ENCODE peak calls at places on chromosomes 2 and 18, in eight cellular contexts. Q is uterus, P is HCT116, J is thyroid gland, X is sigmoid colon, O is neuronal stem cell, G is hepatocyte, K is left lung. M is an unnamed sample. For H3K4me1, the result is how much of the 10 kb centered on the place peaks cover.

GRCh38 chr2:104866883-104867350 is 13.0 kb downstream of the POU3F3 start:
- DNase-seq in Q (no peak), P (no peak), J (no peak), X (no peak), O (peak), G (no peak), K (no peak), M (no peak)

GRCh38 chr2:68043719-68044498 is 18.9 kb downstream of the C1D start:
- DNase-seq in Q (no peak), P (no peak), J (no peak), X (no peak), O (no peak), G (no peak), K (no peak), M (no peak)

GRCh38 chr2:36889782-36890181 is 76.6 kb downstream of the STRN start:
- DNase-seq in Q (no peak), P (peak), J (no peak), X (no peak), O (no peak), G (peak), K (no peak), M (no peak)

GRCh38 chr18:8870528-8870927 is 165.2 kb downstream of the MTCL1 start:
- DNase-seq in Q (no peak), P (no peak), J (no peak), X (no peak), O (no peak), G (no peak), K (no peak), M (no peak)

GRCh38 chr2:12990523-12990922 is 273.8 kb downstream of the TRIB2 start:
- DNase-seq in Q (no peak), P (no peak), J (no peak), X (no peak), O (no peak), G (no peak), K (no peak), M (no peak)

GRCh38 chr18:41690332-41691110 is 264.5 kb upstream of the PIK3C3 start:
- DNase-seq in Q (no peak), P (no peak), J (no peak), X (no peak), O (no peak), G (no peak), K (no peak), M (no peak)

GRCh38 chr2:176158306-176158643 is 1.2 kb downstream of the HOXD3 start:
- DNase-seq in Q (no peak), P (no peak), J (no peak), X (no peak), O (no peak), G (no peak), K (no peak), M (no peak)

GRCh38 chr2:96163768-96164429 is 18.7 kb upstream of the DUSP2 start:
- DNase-seq in Q (no peak), P (no peak), J (peak), X (peak), O (no peak), G (no peak), K (no peak), M (peak)

GRCh38 chr2:121232626-121233265 is 52.3 kb downstream of the TFCP2L1 start:
- DNase-seq in Q (no peak), P (no peak), J (peak), X (no peak), O (no peak), G (no peak), K (no peak), M (no peak)

GRCh38 chr18:25621144-25621543 is 269.2 kb upstream of the ZNF521 start:
- DNase-seq in Q (no peak), P (no peak), J (no peak), X (no peak), O (no peak), G (no peak), K (no peak), M (no peak)

GRCh38 chr2:134912406-134912805 is 6.2 kb upstream of the CCNT2 start:
- DNase-seq in Q (no peak), P (no peak), J (no peak), X (no peak), O (no peak), G (no peak), K (no peak), M (no peak)

GRCh38 chr2:238549866-238550265 is 123.1 kb downstream of the ASB1 start:
- DNase-seq in Q (no peak), P (no peak), J (no peak), X (no peak), O (no peak), G (no peak), K (no peak), M (no peak)

GRCh38 chr18:9444549-9444948 is 30.8 kb upstream of the RALBP1 start:
- DNase-seq in Q (no peak), P (no peak), J (no peak), X (no peak), O (no peak), G (no peak), K (no peak), M (no peak)

GRCh38 chr2:207223051-207223450 is 57.3 kb upstream of the KLF7 start:
- DNase-seq in Q (no peak), P (no peak), J (no peak), X (no peak), O (no peak), G (no peak), K (no peak), M (no peak)

GRCh38 chr2:129891341-129892320 is 87.8 kb upstream of the RAB6C start:
- DNase-seq in Q (no peak), P (no peak), J (no peak), X (peak), O (no peak), G (no peak), K (no peak), M (no peak)

GRCh38 chr2:68151037-68151436 is 6.7 kb upstream of the PNO1 start:
- DNase-seq in Q (no peak), P (no peak), J (no peak), X (no peak), O (no peak), G (no peak), K (no peak), M (no peak)

GRCh38 chr2:15974565-15975260 is 34.4 kb downstream of the MYCN start:
- DNase-seq in Q (no peak), P (no peak), J (no peak), X (no peak), O (no peak), G (no peak), K (no peak), M (no peak)

GRCh38 chr2:70536517-70537060 is 17.0 kb downstream of the TGFA start:
- DNase-seq in Q (no peak), P (no peak), J (no peak), X (no peak), O (no peak), G (no peak), K (no peak), M (no peak)

GRCh38 chr2:227198866-227199265 is 34.4 kb downstream of the COL4A3 start:
- DNase-seq in Q (no peak), P (no peak), J (no peak), X (no peak), O (no peak), G (no peak), K (no peak), M (no peak)

GRCh38 chr2:187875836-187876235 is 321.6 kb upstream of the TFPI start:
- DNase-seq in Q (no peak), P (no peak), J (no peak), X (no peak), O (no peak), G (no peak), K (no peak), M (no peak)

GRCh38 chr18:44709297-44710117 is 28.8 kb downstream of the SETBP1 start:
- DNase-seq in Q (no peak), P (no peak), J (no peak), X (no peak), O (no peak), G (no peak), K (no peak), M (no peak)

GRCh38 chr2:172095146-172095904 is 7.4 kb downstream of the DLX2 start:
- DNase-seq in Q (no peak), P (no peak), J (peak), X (peak), O (peak), G (peak), K (no peak), M (peak)

GRCh38 chr2:98806266-98806697 is 75.3 kb upstream of the MGAT4A start:
- DNase-seq in Q (no peak), P (no peak), J (peak), X (peak), O (no peak), G (peak), K (peak), M (no peak)

GRCh38 chr2:206840999-206841398 is 75.6 kb downstream of the FASTKD2 start:
- DNase-seq in Q (no peak), P (no peak), J (no peak), X (no peak), O (no peak), G (no peak), K (no peak), M (no peak)

GRCh38 chr2:204686415-204686814 is 141.1 kb downstream of the PARD3B start:
- DNase-seq in Q (no peak), P (no peak), J (no peak), X (no peak), O (no peak), G (no peak), K (no peak), M (no peak)

GRCh38 chr2:20227894-20228505 is 3.1 kb upstream of the SDC1 start:
- DNase-seq in Q (no peak), P (no peak), J (no peak), X (no peak), O (no peak), G (no peak), K (no peak), M (no peak)

GRCh38 chr2:138103156-138103555 is 138.9 kb downstream of the HNMT start:
- DNase-seq in Q (no peak), P (no peak), J (no peak), X (no peak), O (no peak), G (no peak), K (no peak), M (no peak)

GRCh38 chr2:85791704-85792565 is 38.1 kb downstream of the ATOH8 start:
- DNase-seq in Q (no peak), P (no peak), J (no peak), X (peak), O (no peak), G (no peak), K (peak), M (no peak)

GRCh38 chr2:241049739-241050623 is 51.6 kb downstream of the SNED1 start:
- DNase-seq in Q (no peak), P (no peak), J (no peak), X (peak), O (peak), G (peak), K (no peak), M (no peak)

GRCh38 chr2:69704446-69704845 is 37.5 kb upstream of the ANXA4 start:
- DNase-seq in Q (no peak), P (no peak), J (no peak), X (no peak), O (no peak), G (no peak), K (no peak), M (no peak)

GRCh38 chr18:74495581-74496507 is at the start of gene CNDP2:
- DNase-seq in Q (peak), P (peak), J (peak), X (peak), O (peak), G (peak), K (peak), M (peak)

GRCh38 chr18:38940863-38941531 is 1375.4 kb upstream of the CELF4 start:
- DNase-seq in Q (no peak), P (peak), J (no peak), X (no peak), O (no peak), G (peak), K (no peak), M (peak)

GRCh38 chr18:56003009-56003408 is 415.0 kb upstream of the TCF4 start:
- DNase-seq in Q (no peak), P (no peak), J (no peak), X (no peak), O (peak), G (no peak), K (no peak), M (no peak)

GRCh38 chr18:7307018-7307417 is 76.1 kb downstream of the LRRC30 start:
- DNase-seq in Q (no peak), P (no peak), J (no peak), X (no peak), O (no peak), G (no peak), K (no peak), M (no peak)

GRCh38 chr18:493974-494601 is 6.4 kb downstream of the COLEC12 start:
- DNase-seq in Q (no peak), P (no peak), J (no peak), X (no peak), O (no peak), G (no peak), K (no peak), M (no peak)

GRCh38 chr2:238483656-238484055 is 56.9 kb downstream of the ASB1 start:
- DNase-seq in Q (no peak), P (no peak), J (no peak), X (no peak), O (no peak), G (no peak), K (no peak), M (no peak)

GRCh38 chr2:42100696-42101585 is 53.1 kb downstream of the PKDCC start:
- DNase-seq in Q (peak), P (no peak), J (peak), X (peak), O (peak), G (peak), K (peak), M (peak)

GRCh38 chr2:27088644-27089043 is 2.1 kb downstream of the KHK start:
- DNase-seq in Q (no peak), P (no peak), J (no peak), X (no peak), O (no peak), G (no peak), K (no peak), M (no peak)

GRCh38 chr2:63849381-63850203 is 7.9 kb downstream of the UGP2 start:
- DNase-seq in Q (no peak), P (no peak), J (no peak), X (no peak), O (no peak), G (no peak), K (no peak), M (no peak)

GRCh38 chr2:63850204-63850571 is 8.5 kb downstream of the UGP2 start:
- DNase-seq in Q (no peak), P (no peak), J (no peak), X (no peak), O (no peak), G (no peak), K (no peak), M (no peak)

GRCh38 chr2:63853527-63854310 is 12.0 kb downstream of the UGP2 start:
- DNase-seq in Q (no peak), P (no peak), J (no peak), X (no peak), O (no peak), G (no peak), K (no peak), M (no peak)

GRCh38 chr2:63850650-63851049 is 9.0 kb downstream of the UGP2 start:
- DNase-seq in Q (no peak), P (no peak), J (no peak), X (no peak), O (no peak), G (no peak), K (no peak), M (no peak)

GRCh38 chr2:63851912-63852311 is 10.2 kb downstream of the UGP2 start:
- DNase-seq in Q (no peak), P (no peak), J (no peak), X (no peak), O (no peak), G (no peak), K (no peak), M (no peak)
- H3K4me1 ChIP-seq in Q (under half), P (under half), J (under half), X (under half), O (under half), G (under half), K (under half), M (half or more)

GRCh38 chr18:6270791-6271216 is 143.9 kb downstream of the L3MBTL4 start:
- DNase-seq in Q (no peak), P (no peak), J (no peak), X (no peak), O (no peak), G (no peak), K (no peak), M (no peak)

GRCh38 chr18:6266212-6266611 is 148.5 kb downstream of the L3MBTL4 start:
- DNase-seq in Q (no peak), P (no peak), J (no peak), X (no peak), O (no peak), G (no peak), K (no peak), M (no peak)

GRCh38 chr18:6269933-6270332 is 144.8 kb downstream of the L3MBTL4 start:
- DNase-seq in Q (no peak), P (no peak), J (no peak), X (no peak), O (no peak), G (no peak), K (no peak), M (no peak)

GRCh38 chr18:6271585-6271984 is 143.1 kb downstream of the L3MBTL4 start:
- DNase-seq in Q (no peak), P (no peak), J (no peak), X (no peak), O (no peak), G (no peak), K (no peak), M (no peak)
- H3K4me1 ChIP-seq in Q (under half), P (under half), J (under half), X (under half), O (under half), G (under half), K (under half), M (under half)

GRCh38 chr2:45119855-45120254 is 110.6 kb upstream of the SIX2 start:
- DNase-seq in Q (no peak), P (no peak), J (no peak), X (no peak), O (no peak), G (no peak), K (no peak), M (no peak)
- H3K4me1 ChIP-seq in Q (under half), P (under half), J (under half), X (under half), O (under half), G (under half), K (under half), M (under half)

DNA sequence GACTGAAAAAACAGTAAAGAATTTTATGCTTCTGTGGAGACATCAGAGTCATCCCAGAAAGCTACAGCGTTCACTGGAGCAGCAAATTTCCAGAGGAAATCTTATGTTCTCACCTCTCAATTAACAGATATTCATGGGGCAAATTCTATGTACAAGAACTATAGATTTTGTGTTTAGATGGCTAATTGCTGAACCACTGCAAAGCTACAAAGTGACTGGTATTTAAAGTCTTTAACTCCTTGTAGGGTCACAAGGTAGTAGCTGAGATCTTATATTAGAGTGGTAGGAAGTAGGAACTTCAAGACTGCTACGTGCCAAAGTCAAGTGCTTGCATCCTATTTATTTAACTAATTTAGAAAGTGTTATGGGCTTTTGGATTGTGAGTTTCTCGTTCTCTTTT is 267.7 kb downstream of the TGIF1 start:
- DNase-seq in Q (no peak), P (no peak), J (no peak), X (no peak), O (no peak), G (no peak), K (no peak), M (no peak)
- H3K4me1 ChIP-seq in Q (under half), P (under half), J (under half), X (under half), O (under half), G (under half), K (under half), M (under half)

M was measured in CD4-positive, alpha-beta memory T cell.